ENCODE peak calls at places on chromosomes 16 and 17, in seven cellular contexts. S is breast epithelium, C is sigmoid colon, D is upper lobe of left lung, F is ovary, R is body of pancreas, U is GM12892. E is an unnamed sample.

GRCh38 chr16:58292886-58293285 is 1.9 kb downstream of the PRSS54 start:
- DNase-seq in C (no peak), D (no peak), U (no peak), S (no peak), F (no peak), R (no peak), E (no peak)

GRCh38 chr16:65845466-65846209 is 520.9 kb upstream of the CDH5 start:
- DNase-seq in D (no peak), C (no peak), R (no peak), F (no peak), S (no peak), U (no peak), E (no peak)

GRCh38 chr17:49229805-49230600 is 584 bp downstream of the PHOSPHO1 start:
- DNase-seq in U (no peak), R (no peak), C (no peak), S (no peak), F (no peak), D (no peak), E (no peak)

GRCh38 chr17:69733171-69734014 is 318.9 kb downstream of the MAP2K6 start:
- DNase-seq in S (no peak), D (no peak), F (no peak), U (no peak), C (no peak), R (no peak), E (no peak)

GRCh38 chr17:61661135-61661534 is 70.1 kb upstream of the NACA2 start:
- DNase-seq in F (no peak), U (no peak), C (no peak), R (no peak), D (no peak), S (no peak), E (no peak)

GRCh38 chr17:45703806-45704205 is 80.3 kb upstream of the CRHR1 start:
- DNase-seq in D (no peak), U (no peak), R (no peak), S (no peak), C (no peak), F (no peak), E (no peak)

GRCh38 chr17:46194393-46195216 is 1.4 kb upstream of the KANSL1 start:
- DNase-seq in S (no peak), C (no peak), R (no peak), F (no peak), D (no peak), U (no peak), E (no peak)

GRCh38 chr16:69105501-69106361 is at the start of gene HAS3:
- DNase-seq in F (no peak), R (peak), U (peak), S (no peak), D (peak), C (no peak), E (no peak)

GRCh38 chr16:89643769-89644300 is 13.7 kb downstream of the CHMP1A start:
- DNase-seq in R (no peak), D (no peak), F (no peak), S (no peak), C (no peak), U (no peak), E (no peak)

GRCh38 chr17:8940866-8941471 is 24.5 kb downstream of the PIK3R5 start:
- DNase-seq in F (no peak), U (no peak), S (no peak), C (no peak), R (no peak), D (no peak), E (no peak)

GRCh38 chr16:88473666-88474534 is 20.8 kb downstream of the ZFPM1 start:
- DNase-seq in S (no peak), R (peak), C (no peak), F (peak), U (no peak), D (no peak), E (no peak)

GRCh38 chr17:74116087-74116717 is 87.3 kb upstream of the RPL38 start:
- DNase-seq in F (no peak), U (no peak), C (no peak), R (no peak), D (no peak), S (no peak), E (no peak)

GRCh38 chr17:66306413-66306812 is 4.0 kb downstream of the PRKCA start:
- DNase-seq in U (no peak), S (no peak), C (no peak), F (no peak), R (no peak), D (no peak), E (no peak)

DNA sequence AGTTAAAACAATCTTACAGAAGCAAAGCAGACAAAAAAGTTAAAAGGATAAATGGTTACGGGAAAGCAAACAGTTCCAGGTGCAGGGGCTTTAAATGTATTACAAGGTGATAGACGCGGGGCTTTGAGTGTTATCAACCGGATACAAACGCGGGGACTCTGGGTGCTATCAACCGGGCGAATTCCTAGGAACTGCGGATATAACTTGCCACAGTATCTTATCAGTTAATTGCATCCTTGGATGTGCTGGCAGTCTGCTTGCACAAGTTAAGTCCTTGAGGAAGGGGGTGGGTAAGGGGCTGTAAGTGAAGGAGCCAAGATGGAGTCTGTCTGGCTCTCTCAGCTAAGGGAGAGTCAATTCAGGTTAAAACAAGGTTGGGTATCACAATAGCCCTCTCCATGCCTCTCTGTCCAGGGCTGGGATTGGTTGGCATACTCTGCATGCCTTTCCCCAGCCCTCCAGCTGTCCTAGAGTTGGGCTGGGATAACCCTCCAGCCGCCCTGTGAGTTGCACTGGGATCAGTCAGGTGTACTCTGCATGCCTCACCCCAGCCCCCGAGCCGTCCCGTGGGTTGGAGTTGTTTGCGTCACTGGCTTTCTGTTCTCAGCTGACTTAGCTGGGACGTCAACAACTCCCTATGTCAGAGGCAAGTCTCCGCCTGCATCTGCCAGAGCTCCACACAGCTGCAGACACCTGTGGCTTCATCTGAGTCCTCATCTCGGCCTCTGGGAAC is 40.9 kb downstream of the TMEM235 start:
- DNase-seq in S (peak), R (peak), U (no peak), C (peak), D (peak), F (peak), E (no peak)
- TF ChIP-seq POLR2A in S (no peak), R (peak), U (no peak), C (no peak), D (no peak), F (peak), E (no peak)

DNA sequence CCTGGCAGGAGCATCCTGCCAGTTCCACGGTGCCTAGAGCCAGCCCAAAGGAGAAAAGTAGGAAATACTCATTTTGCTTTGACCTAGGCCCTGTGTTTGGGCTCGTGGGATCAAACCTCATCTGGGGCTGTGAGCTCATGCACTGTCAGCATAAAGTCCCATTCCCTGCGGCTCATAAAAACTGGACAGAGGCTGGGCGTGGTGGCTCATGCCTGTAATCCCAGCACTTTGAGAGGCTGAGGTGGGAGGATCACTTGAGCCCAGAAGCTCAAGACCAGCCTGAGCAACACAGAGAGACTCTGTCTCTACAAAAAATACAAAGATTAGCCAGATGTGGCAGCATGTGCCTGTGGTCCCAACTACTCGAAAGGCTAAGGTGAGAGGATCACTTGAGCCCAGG is 17.9 kb downstream of the ATP6V0D1 start:
- DNase-seq in S (no peak), U (no peak), D (no peak), F (no peak), C (no peak), R (no peak), E (no peak)
- TF ChIP-seq POLR2A in S (no peak), U (no peak), D (no peak), F (no peak), C (no peak), R (no peak), E (no peak)

GRCh38 chr16:27107185-27107592 is 40.5 kb downstream of the C16orf82 start:
- DNase-seq in R (no peak), C (no peak), U (no peak), F (no peak), S (no peak), D (no peak), E (no peak)
- TF ChIP-seq POLR2A in R (no peak), C (no peak), U (no peak), F (no peak), S (no peak), D (no peak), E (no peak)

GRCh38 chr16:50476486-50477260 is 71.5 kb upstream of the NKD1 start:
- DNase-seq in S (no peak), C (peak), D (no peak), R (no peak), F (no peak), U (no peak), E (no peak)
- TF ChIP-seq POLR2A in S (no peak), C (no peak), D (no peak), R (no peak), F (no peak), U (no peak), E (no peak)

GRCh38 chr16:30802971-30803370 is 16.0 kb upstream of the ZNF629 start:
- DNase-seq in D (no peak), F (no peak), U (no peak), S (no peak), C (no peak), R (no peak), E (no peak)

GRCh38 chr16:30808163-30808562 is 21.2 kb upstream of the ZNF629 start:
- DNase-seq in F (no peak), S (no peak), D (no peak), R (no peak), C (no peak), U (no peak), E (no peak)

GRCh38 chr16:30805056-30805369 is 18.0 kb upstream of the ZNF629 start:
- DNase-seq in F (no peak), U (no peak), C (no peak), S (no peak), R (no peak), D (no peak), E (no peak)

GRCh38 chr16:30805370-30806169 is 18.6 kb upstream of the ZNF629 start:
- DNase-seq in C (peak), S (peak), F (peak), D (peak), U (peak), R (peak), E (peak)
- TF ChIP-seq POLR2A in C (peak), S (peak), F (peak), D (no peak), U (no peak), R (peak), E (peak)

E was measured in tibial nerve.